ENCODE peak calls at places on chromosome 4, in five cellular contexts. One of them, this sample, is unnamed.

GRCh38 chr4:156109943-156110925 is 156.6 kb upstream of the CTSO start:
- DNase-seq in mesenchymal stem cell: peak
- DNase-seq in trophoblast cell: peak
- DNase-seq in H1: no peak
- DNase-seq in H9: peak
- DNase-seq in this sample: no peak

GRCh38 chr4:36128689-36129088 is 115.6 kb downstream of the ARAP2 start:
- DNase-seq in mesenchymal stem cell: peak
- DNase-seq in trophoblast cell: peak
- DNase-seq in H1: no peak
- DNase-seq in H9: no peak
- DNase-seq in this sample: no peak

GRCh38 chr4:87848622-87849351 is 16.0 kb downstream of the MEPE start:
- DNase-seq in mesenchymal stem cell: peak
- DNase-seq in trophoblast cell: peak
- DNase-seq in H1: no peak
- DNase-seq in H9: peak
- DNase-seq in this sample: peak

GRCh38 chr4:116389139-116389538 is 696.2 kb downstream of the TRAM1L1 start:
- DNase-seq in mesenchymal stem cell: no peak
- DNase-seq in trophoblast cell: no peak
- DNase-seq in H1: no peak
- DNase-seq in H9: no peak
- DNase-seq in this sample: no peak

GRCh38 chr4:145279122-145279960 is 99.0 kb upstream of the OTUD4 start:
- DNase-seq in mesenchymal stem cell: peak
- DNase-seq in trophoblast cell: peak
- DNase-seq in H1: no peak
- DNase-seq in H9: no peak
- DNase-seq in this sample: no peak

GRCh38 chr4:118282692-118283091 is 70.1 kb downstream of the PRSS12 start:
- DNase-seq in mesenchymal stem cell: no peak
- DNase-seq in trophoblast cell: peak
- DNase-seq in H1: no peak
- DNase-seq in H9: no peak
- DNase-seq in this sample: no peak

GRCh38 chr4:139692300-139693012 is 26.8 kb downstream of the MGST2 start:
- DNase-seq in mesenchymal stem cell: no peak
- DNase-seq in trophoblast cell: no peak
- DNase-seq in H1: no peak
- DNase-seq in H9: peak
- DNase-seq in this sample: no peak

GRCh38 chr4:188701952-188702351 is 562.7 kb downstream of the TRIML1 start:
- DNase-seq in mesenchymal stem cell: no peak
- DNase-seq in trophoblast cell: no peak
- DNase-seq in H1: no peak
- DNase-seq in H9: no peak
- DNase-seq in this sample: no peak

GRCh38 chr4:40916218-40916555 is 166.4 kb downstream of the NSUN7 start:
- DNase-seq in mesenchymal stem cell: peak
- DNase-seq in trophoblast cell: no peak
- DNase-seq in H1: no peak
- DNase-seq in H9: no peak
- DNase-seq in this sample: no peak

GRCh38 chr4:81724925-81725329 is 253.2 kb upstream of the RASGEF1B start:
- DNase-seq in mesenchymal stem cell: peak
- DNase-seq in trophoblast cell: peak
- DNase-seq in H1: no peak
- DNase-seq in H9: no peak
- DNase-seq in this sample: no peak

GRCh38 chr4:174217273-174218126 is 66.0 kb downstream of the FBXO8 start:
- DNase-seq in mesenchymal stem cell: peak
- DNase-seq in trophoblast cell: peak
- DNase-seq in H1: no peak
- DNase-seq in H9: no peak
- DNase-seq in this sample: peak

GRCh38 chr4:113436360-113436759 is 325.2 kb downstream of the CAMK2D start:
- DNase-seq in mesenchymal stem cell: peak
- DNase-seq in trophoblast cell: no peak
- DNase-seq in H1: no peak
- DNase-seq in H9: no peak
- DNase-seq in this sample: no peak

GRCh38 chr4:150782311-150782710 is 200.4 kb downstream of the MAB21L2 start:
- DNase-seq in mesenchymal stem cell: peak
- DNase-seq in trophoblast cell: no peak
- DNase-seq in H1: no peak
- DNase-seq in H9: no peak
- DNase-seq in this sample: no peak

GRCh38 chr4:115852767-115853091 is 739.3 kb upstream of the NDST4 start:
- DNase-seq in mesenchymal stem cell: no peak
- DNase-seq in trophoblast cell: no peak
- DNase-seq in H1: no peak
- DNase-seq in H9: no peak
- DNase-seq in this sample: no peak

GRCh38 chr4:138775890-138776289 is 239.7 kb upstream of the NOCT start:
- DNase-seq in mesenchymal stem cell: peak
- DNase-seq in trophoblast cell: no peak
- DNase-seq in H1: no peak
- DNase-seq in H9: no peak
- DNase-seq in this sample: no peak

GRCh38 chr4:20681263-20681662 is 19.0 kb upstream of the PACRGL start:
- DNase-seq in mesenchymal stem cell: no peak
- DNase-seq in trophoblast cell: no peak
- DNase-seq in H1: no peak
- DNase-seq in H9: no peak
- DNase-seq in this sample: no peak

GRCh38 chr4:114316789-114317188 is 281.8 kb upstream of the UGT8 start:
- DNase-seq in mesenchymal stem cell: no peak
- DNase-seq in trophoblast cell: no peak
- DNase-seq in H1: no peak
- DNase-seq in H9: no peak
- DNase-seq in this sample: no peak

DNA sequence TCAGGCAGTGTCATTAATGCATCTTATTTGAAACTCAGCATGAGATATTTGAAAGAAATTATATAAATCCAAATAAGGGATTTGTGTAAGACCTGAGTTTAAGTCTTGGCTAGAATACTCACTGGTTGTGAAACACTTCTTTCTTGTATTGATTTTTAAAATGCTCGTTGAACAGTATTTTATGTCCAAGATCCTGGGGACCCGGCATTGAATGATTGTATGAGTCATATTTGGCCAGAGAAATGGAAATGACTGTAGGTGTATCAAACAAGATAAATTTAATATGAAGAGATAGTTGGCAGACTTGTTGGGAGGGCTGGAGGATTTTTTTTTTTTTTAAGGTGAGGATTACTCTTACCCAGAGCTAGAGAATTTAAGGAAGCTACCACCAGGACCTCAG is 606.1 kb upstream of the CPEB2 start:
- DNase-seq in mesenchymal stem cell: no peak
- DNase-seq in trophoblast cell: no peak
- DNase-seq in H1: no peak
- DNase-seq in H9: no peak
- DNase-seq in this sample: no peak
- H2BK12ac ChIP-seq in mesenchymal stem cell: no peak
- H2BK12ac ChIP-seq in trophoblast cell: no peak
- H2BK12ac ChIP-seq in H1: no peak
- H2BK12ac ChIP-seq in H9: no peak
- H2BK12ac ChIP-seq in this sample: no peak

GRCh38 chr4:137468836-137469235 is 63.5 kb downstream of the PCDH18 start:
- DNase-seq in mesenchymal stem cell: no peak
- DNase-seq in trophoblast cell: peak
- DNase-seq in H1: no peak
- DNase-seq in H9: no peak
- DNase-seq in this sample: no peak

GRCh38 chr4:137467537-137467936 is 64.8 kb downstream of the PCDH18 start:
- DNase-seq in mesenchymal stem cell: peak
- DNase-seq in trophoblast cell: no peak
- DNase-seq in H1: no peak
- DNase-seq in H9: no peak
- DNase-seq in this sample: no peak

GRCh38 chr4:137463377-137464003 is 68.8 kb downstream of the PCDH18 start:
- DNase-seq in mesenchymal stem cell: peak
- DNase-seq in trophoblast cell: peak
- DNase-seq in H1: no peak
- DNase-seq in H9: no peak
- DNase-seq in this sample: no peak
- H2BK12ac ChIP-seq in mesenchymal stem cell: peak
- H2BK12ac ChIP-seq in trophoblast cell: no peak
- H2BK12ac ChIP-seq in H1: no peak
- H2BK12ac ChIP-seq in H9: no peak
- H2BK12ac ChIP-seq in this sample: no peak

GRCh38 chr4:186553717-186554116 is 1.6 kb downstream of the MTNR1A start:
- DNase-seq in mesenchymal stem cell: no peak
- DNase-seq in trophoblast cell: no peak
- DNase-seq in H1: no peak
- DNase-seq in H9: peak
- DNase-seq in this sample: no peak
- H2BK12ac ChIP-seq in mesenchymal stem cell: no peak
- H2BK12ac ChIP-seq in trophoblast cell: no peak
- H2BK12ac ChIP-seq in H1: no peak
- H2BK12ac ChIP-seq in H9: no peak
- H2BK12ac ChIP-seq in this sample: no peak

DNA sequence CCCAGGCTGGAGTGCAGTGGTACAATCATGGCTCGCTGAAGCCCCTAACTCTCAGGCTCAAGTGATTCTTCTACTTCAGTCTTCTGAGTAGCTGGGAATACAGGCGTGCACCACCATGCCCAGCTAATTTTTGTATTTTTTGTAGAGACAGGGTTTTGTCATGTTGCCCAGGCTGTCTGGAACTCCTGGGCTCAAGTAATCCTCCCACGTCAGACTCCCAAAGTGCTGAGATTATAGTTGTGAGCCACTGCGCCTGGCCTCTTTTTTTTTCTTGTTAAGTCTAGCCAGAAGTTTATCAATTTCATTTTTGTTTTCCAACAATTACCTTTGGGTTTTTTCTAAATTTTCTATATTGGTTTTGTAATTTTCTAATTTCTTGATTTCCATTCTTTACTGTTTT is 100.6 kb downstream of the GC start:
- DNase-seq in mesenchymal stem cell: no peak
- DNase-seq in trophoblast cell: no peak
- DNase-seq in H1: no peak
- DNase-seq in H9: no peak
- DNase-seq in this sample: no peak
- H2BK12ac ChIP-seq in mesenchymal stem cell: no peak
- H2BK12ac ChIP-seq in trophoblast cell: no peak
- H2BK12ac ChIP-seq in H1: no peak
- H2BK12ac ChIP-seq in H9: no peak
- H2BK12ac ChIP-seq in this sample: no peak

GRCh38 chr4:7044415-7044930 is 1.3 kb downstream of the TADA2B start:
- DNase-seq in mesenchymal stem cell: peak
- DNase-seq in trophoblast cell: no peak
- DNase-seq in H1: no peak
- DNase-seq in H9: no peak
- DNase-seq in this sample: no peak
- H2BK12ac ChIP-seq in mesenchymal stem cell: no peak
- H2BK12ac ChIP-seq in trophoblast cell: peak
- H2BK12ac ChIP-seq in H1: no peak
- H2BK12ac ChIP-seq in H9: no peak
- H2BK12ac ChIP-seq in this sample: no peak

GRCh38 chr4:147570616-147571015 is 46.6 kb upstream of the TMEM184C start:
- DNase-seq in mesenchymal stem cell: peak
- DNase-seq in trophoblast cell: no peak
- DNase-seq in H1: no peak
- DNase-seq in H9: no peak
- DNase-seq in this sample: no peak
- H2BK12ac ChIP-seq in mesenchymal stem cell: no peak
- H2BK12ac ChIP-seq in trophoblast cell: no peak
- H2BK12ac ChIP-seq in H1: no peak
- H2BK12ac ChIP-seq in H9: no peak
- H2BK12ac ChIP-seq in this sample: no peak

GRCh38 chr4:30172416-30172815 is 547.8 kb upstream of the PCDH7 start:
- DNase-seq in mesenchymal stem cell: no peak
- DNase-seq in trophoblast cell: no peak
- DNase-seq in H1: no peak
- DNase-seq in H9: no peak
- DNase-seq in this sample: no peak
- H2BK12ac ChIP-seq in mesenchymal stem cell: no peak
- H2BK12ac ChIP-seq in trophoblast cell: no peak
- H2BK12ac ChIP-seq in H1: no peak
- H2BK12ac ChIP-seq in H9: no peak
- H2BK12ac ChIP-seq in this sample: no peak

DNA sequence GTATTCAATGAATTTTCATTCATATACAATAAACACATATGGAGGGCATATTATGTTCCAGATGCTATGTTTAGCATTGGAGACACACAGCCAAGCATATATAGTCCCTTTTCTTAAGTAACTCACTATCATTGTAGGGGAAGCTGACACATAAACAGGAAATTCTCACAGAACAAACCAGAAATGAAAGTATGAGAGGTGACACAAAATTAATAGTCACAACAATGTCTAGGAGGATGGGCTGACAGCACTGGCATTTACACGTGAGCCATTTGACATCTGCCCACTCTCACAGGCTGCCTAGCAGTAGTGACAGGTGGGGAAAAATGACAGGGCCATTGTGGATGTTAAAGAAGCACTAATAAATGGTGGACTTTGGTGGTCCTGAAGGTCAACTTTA is 2.6 kb upstream of the CNOT6L start:
- DNase-seq in mesenchymal stem cell: no peak
- DNase-seq in trophoblast cell: no peak
- DNase-seq in H1: no peak
- DNase-seq in H9: no peak
- DNase-seq in this sample: no peak
- H2BK12ac ChIP-seq in mesenchymal stem cell: no peak
- H2BK12ac ChIP-seq in trophoblast cell: no peak
- H2BK12ac ChIP-seq in H1: no peak
- H2BK12ac ChIP-seq in H9: no peak
- H2BK12ac ChIP-seq in this sample: no peak

This sample was measured in neuronal stem cell.